ENCODE peak calls at places on chromosomes 3 and 15, in eight cellular contexts. H, T, Z, V, S, F, A and P are unnamed samples.

GRCh38 chr3:66712210-66712609 is 211.4 kb upstream of the LRIG1 start:
- DNase-seq in A (no peak), T (no peak), S (no peak), F (no peak), Z (no peak), V (no peak), H (no peak), P (no peak)

GRCh38 chr15:49273734-49274318 is 103.8 kb downstream of the GALK2 start:
- DNase-seq in Z (no peak), S (no peak), H (no peak), F (no peak), T (no peak), V (peak; percentile 5), A (no peak), P (no peak)

GRCh38 chr15:71167445-71168162 is 52.3 kb downstream of the THSD4 start:
- DNase-seq in T (no peak), Z (no peak), S (no peak), A (no peak), V (no peak), F (no peak), H (no peak), P (no peak)

GRCh38 chr3:44624696-44625528 is at the start of gene ZNF197:
- DNase-seq in H (peak; percentile 85), A (peak; percentile 90), F (peak; percentile 88), V (peak; percentile 97), S (peak; percentile 23), T (peak; percentile 42), Z (peak; percentile 75), P (peak; percentile 87)

GRCh38 chr3:196141866-196142673 is 60.2 kb upstream of the TFRC start:
- DNase-seq in F (peak; percentile 10), H (no peak), A (no peak), S (no peak), V (no peak), T (no peak), Z (no peak), P (no peak)

GRCh38 chr3:196740476-196741400 is 1.1 kb downstream of the PAK2 start:
- DNase-seq in T (peak; percentile 65), H (peak; percentile 81), V (peak; percentile 74), A (peak; percentile 61), Z (peak; percentile 18), F (no peak), S (no peak), P (no peak)

GRCh38 chr3:69110941-69111546 is 11.4 kb downstream of the LMOD3 start:
- DNase-seq in Z (no peak), H (no peak), V (no peak), F (no peak), S (no peak), T (no peak), A (no peak), P (no peak)

GRCh38 chr15:55909036-55909811 is 84.2 kb downstream of the NEDD4 start:
- DNase-seq in S (no peak), F (no peak), H (no peak), T (no peak), A (no peak), V (no peak), Z (no peak), P (no peak)

GRCh38 chr3:176202652-176203051 is 994.6 kb downstream of the TBL1XR1 start:
- DNase-seq in V (no peak), Z (no peak), S (no peak), T (no peak), F (no peak), A (no peak), H (no peak), P (no peak)

GRCh38 chr15:61184431-61184830 is 44.7 kb downstream of the RORA start:
- DNase-seq in F (no peak), Z (no peak), A (peak; percentile 44), T (no peak), H (peak; percentile 56), S (no peak), V (no peak), P (no peak)

GRCh38 chr3:58494107-58494506 is 2.2 kb downstream of the KCTD6 start:
- DNase-seq in T (no peak), H (no peak), V (no peak), S (no peak), Z (no peak), F (no peak), A (no peak), P (no peak)

GRCh38 chr3:42472555-42472954 is 29.9 kb upstream of the VIPR1 start:
- DNase-seq in T (no peak), V (no peak), F (no peak), A (no peak), S (no peak), Z (no peak), H (no peak), P (no peak)

GRCh38 chr3:56811545-56812202 is 9.9 kb upstream of the ARHGEF3 start:
- DNase-seq in V (no peak), S (no peak), A (no peak), H (no peak), Z (no peak), T (no peak), F (no peak), P (no peak)

GRCh38 chr15:75420698-75421097 is 30.8 kb downstream of the SIN3A start:
- DNase-seq in H (no peak), S (no peak), T (no peak), F (no peak), Z (no peak), V (no peak), A (no peak), P (no peak)

GRCh38 chr15:41827290-41827879 is 507 bp upstream of the JMJD7 start:
- DNase-seq in S (peak; percentile 54), Z (peak; percentile 43), T (peak; percentile 49), V (peak; percentile 30), A (no peak), H (no peak), F (peak; percentile 66), P (no peak)

GRCh38 chr3:180116203-180116602 is 79.5 kb upstream of the PEX5L start:
- DNase-seq in A (no peak), S (no peak), H (no peak), T (no peak), F (no peak), V (no peak), Z (no peak), P (no peak)

GRCh38 chr3:197682713-197683112 is 54.0 kb downstream of the RUBCN start:
- DNase-seq in S (no peak), Z (no peak), V (peak; percentile 27), F (no peak), A (peak; percentile 7), H (no peak), T (no peak), P (no peak)

GRCh38 chr3:85554153-85554552 is 595.4 kb downstream of the CADM2 start:
- DNase-seq in Z (no peak), A (no peak), F (no peak), T (no peak), S (no peak), V (no peak), H (no peak), P (no peak)

DNA sequence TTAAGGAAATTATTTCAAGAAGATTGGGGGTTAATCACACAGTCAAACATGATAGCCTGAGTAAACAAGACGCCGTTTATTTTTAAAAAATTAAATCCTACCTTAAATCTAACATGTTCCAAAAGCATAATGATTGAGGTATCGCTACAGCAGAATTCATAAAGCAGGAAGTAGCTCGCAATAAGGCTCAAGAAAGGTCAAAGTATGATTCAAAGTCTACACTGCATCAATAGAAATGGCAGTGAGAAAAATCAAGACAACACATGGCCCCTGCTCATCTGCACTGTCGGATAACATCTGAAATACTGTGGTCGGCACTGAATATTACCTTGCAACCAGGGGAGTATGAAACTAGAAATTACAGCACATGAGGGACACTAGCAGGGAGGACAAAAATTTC is 93.2 kb downstream of the SMARCC1 start:
- DNase-seq in V (no peak), F (no peak), S (no peak), Z (no peak), A (no peak), H (no peak), T (no peak), P (no peak)
- H3K36me3 ChIP-seq in V (peaks cover 6% of the 10 kb centered on the region), F (peaks cover 3% of the 10 kb centered on the region), S (peaks cover 46% of the 10 kb centered on the region), Z (no peaks in the 10 kb centered on the region), A (peaks cover 59% of the 10 kb centered on the region), H (peaks cover 67% of the 10 kb centered on the region), T (peaks cover 50% of the 10 kb centered on the region), P (peaks cover 5% of the 10 kb centered on the region)

GRCh38 chr15:82936966-82937647 is 15.4 kb downstream of the HOMER2 start:
- DNase-seq in F (no peak), H (no peak), S (no peak), V (no peak), T (no peak), Z (no peak), A (no peak), P (no peak)
- H3K36me3 ChIP-seq in F (no peaks in the 10 kb centered on the region), H (no peaks in the 10 kb centered on the region), S (no peaks in the 10 kb centered on the region), V (no peaks in the 10 kb centered on the region), T (no peaks in the 10 kb centered on the region), Z (no peaks in the 10 kb centered on the region), A (no peaks in the 10 kb centered on the region), P (no peaks in the 10 kb centered on the region)

GRCh38 chr3:184165548-184165947 is 9.1 kb upstream of the AP2M1 start:
- DNase-seq in T (no peak), Z (no peak), V (no peak), S (no peak), A (no peak), F (no peak), H (no peak), P (no peak)

GRCh38 chr3:184169896-184170875 is 4.5 kb upstream of the AP2M1 start:
- DNase-seq in S (no peak), A (no peak), V (no peak), F (no peak), T (no peak), Z (no peak), H (no peak), P (no peak)

GRCh38 chr3:184166671-184167070 is 8.0 kb upstream of the AP2M1 start:
- DNase-seq in A (no peak), S (no peak), V (no peak), T (no peak), Z (no peak), F (no peak), H (no peak), P (no peak)

GRCh38 chr3:184167786-184168185 is 6.9 kb upstream of the AP2M1 start:
- DNase-seq in S (no peak), H (no peak), T (no peak), V (no peak), Z (no peak), F (no peak), A (no peak), P (no peak)

GRCh38 chr3:184168363-184169120 is 6.1 kb upstream of the AP2M1 start:
- DNase-seq in H (no peak), T (no peak), S (no peak), A (no peak), F (no peak), V (no peak), Z (no peak), P (no peak)
- H3K36me3 ChIP-seq in H (peaks cover 34% of the 10 kb centered on the region), T (peaks cover 25% of the 10 kb centered on the region), S (peaks cover 28% of the 10 kb centered on the region), A (peaks cover 65% of the 10 kb centered on the region), F (peaks cover 5% of the 10 kb centered on the region), V (peaks cover 17% of the 10 kb centered on the region), Z (no peaks in the 10 kb centered on the region), P (no peaks in the 10 kb centered on the region)

DNA sequence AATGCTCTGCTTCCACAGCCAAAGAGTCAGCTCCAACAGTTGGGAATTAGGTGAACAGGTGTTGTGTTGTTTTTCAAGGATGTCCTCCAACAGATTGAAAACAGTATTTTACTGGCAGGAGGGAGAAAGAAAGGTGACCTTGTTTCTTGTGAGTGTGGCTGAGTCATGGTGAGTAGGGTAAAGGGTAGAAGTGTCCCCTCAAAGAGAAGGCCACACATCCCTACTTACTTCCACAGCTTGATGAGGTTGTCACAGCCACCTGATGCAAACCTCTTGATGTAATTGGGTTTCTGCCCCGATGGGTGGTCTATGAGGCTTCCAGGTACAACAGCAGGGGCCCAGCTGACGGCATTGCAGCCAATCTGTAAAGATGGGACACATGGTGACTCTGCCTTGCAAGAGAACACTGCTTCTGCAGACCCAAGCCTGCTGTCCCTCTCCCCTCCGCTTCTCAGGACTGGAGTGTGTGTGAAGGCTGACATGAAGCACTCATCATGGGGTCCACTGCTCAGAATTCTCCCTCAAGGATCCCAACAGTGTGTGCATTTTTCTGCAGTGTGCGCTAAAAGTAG is 12.7 kb upstream of the GHRL start:
- DNase-seq in S (no peak), V (no peak), H (no peak), Z (no peak), T (no peak), A (no peak), F (no peak), P (no peak)
- H3K36me3 ChIP-seq in S (peaks cover 54% of the 10 kb centered on the region), V (peaks cover 24% of the 10 kb centered on the region), H (peaks cover 35% of the 10 kb centered on the region), Z (no peaks in the 10 kb centered on the region), T (peaks cover 44% of the 10 kb centered on the region), A (peaks cover 68% of the 10 kb centered on the region), F (peaks cover 30% of the 10 kb centered on the region), P (peaks cover 22% of the 10 kb centered on the region)